ENCODE peak calls at places on chromosome X, in ten cellular contexts. One of them, this sample, is unnamed.

GRCh38 chrX:85851418-85851817 is 195.9 kb downstream of the CHM start:
- DNase-seq in activated T-cell treated with anti-CD3 and anti-CD28 coated beads, Interleukin-2, amount 50 U/mL, for 72 hours: peak
- DNase-seq in PC-3: peak
- DNase-seq in Calu3: peak
- DNase-seq in OCI-LY7: no peak
- DNase-seq in WTC11: peak
- DNase-seq in lower leg skin: no peak
- DNase-seq in mesothelial cell of epicardium: no peak
- DNase-seq in NCI-H1105 treated with DMSO at 0.1 percent for 48 hours: no peak
- DNase-seq in PC-9: no peak
- DNase-seq in this sample: no peak

GRCh38 chrX:105229146-105229545 is 8.7 kb upstream of the TEX13A start:
- DNase-seq in activated T-cell treated with anti-CD3 and anti-CD28 coated beads, Interleukin-2, amount 50 U/mL, for 72 hours: no peak
- DNase-seq in PC-3: no peak
- DNase-seq in Calu3: no peak
- DNase-seq in OCI-LY7: no peak
- DNase-seq in WTC11: no peak
- DNase-seq in lower leg skin: no peak
- DNase-seq in mesothelial cell of epicardium: no peak
- DNase-seq in NCI-H1105 treated with DMSO at 0.1 percent for 48 hours: no peak
- DNase-seq in PC-9: no peak
- DNase-seq in this sample: peak

GRCh38 chrX:110021180-110022022 is 18.5 kb downstream of the TMEM164 start:
- DNase-seq in activated T-cell treated with anti-CD3 and anti-CD28 coated beads, Interleukin-2, amount 50 U/mL, for 72 hours: no peak
- DNase-seq in PC-3: no peak
- DNase-seq in Calu3: no peak
- DNase-seq in OCI-LY7: no peak
- DNase-seq in WTC11: no peak
- DNase-seq in lower leg skin: no peak
- DNase-seq in mesothelial cell of epicardium: no peak
- DNase-seq in NCI-H1105 treated with DMSO at 0.1 percent for 48 hours: no peak
- DNase-seq in PC-9: no peak
- DNase-seq in this sample: no peak

GRCh38 chrX:70434914-70435586 is 9.6 kb upstream of the DLG3 start:
- DNase-seq in activated T-cell treated with anti-CD3 and anti-CD28 coated beads, Interleukin-2, amount 50 U/mL, for 72 hours: no peak
- DNase-seq in PC-3: no peak
- DNase-seq in Calu3: no peak
- DNase-seq in OCI-LY7: no peak
- DNase-seq in WTC11: no peak
- DNase-seq in lower leg skin: no peak
- DNase-seq in mesothelial cell of epicardium: no peak
- DNase-seq in NCI-H1105 treated with DMSO at 0.1 percent for 48 hours: no peak
- DNase-seq in PC-9: no peak
- DNase-seq in this sample: no peak

GRCh38 chrX:318068-318738 is 393 bp downstream of the GTPBP6 start:
- DNase-seq in activated T-cell treated with anti-CD3 and anti-CD28 coated beads, Interleukin-2, amount 50 U/mL, for 72 hours: peak
- DNase-seq in PC-3: peak
- DNase-seq in Calu3: peak
- DNase-seq in OCI-LY7: peak
- DNase-seq in WTC11: peak
- DNase-seq in lower leg skin: peak
- DNase-seq in mesothelial cell of epicardium: peak
- DNase-seq in NCI-H1105 treated with DMSO at 0.1 percent for 48 hours: no peak
- DNase-seq in PC-9: peak
- DNase-seq in this sample: no peak

GRCh38 chrX:103362504-103362903 is 6.2 kb downstream of the TCEAL9 start:
- DNase-seq in activated T-cell treated with anti-CD3 and anti-CD28 coated beads, Interleukin-2, amount 50 U/mL, for 72 hours: no peak
- DNase-seq in PC-3: peak
- DNase-seq in Calu3: no peak
- DNase-seq in OCI-LY7: no peak
- DNase-seq in WTC11: no peak
- DNase-seq in lower leg skin: no peak
- DNase-seq in mesothelial cell of epicardium: no peak
- DNase-seq in NCI-H1105 treated with DMSO at 0.1 percent for 48 hours: no peak
- DNase-seq in PC-9: peak
- DNase-seq in this sample: no peak

GRCh38 chrX:118807151-118808017 is 16.2 kb upstream of the ZCCHC12 start:
- DNase-seq in activated T-cell treated with anti-CD3 and anti-CD28 coated beads, Interleukin-2, amount 50 U/mL, for 72 hours: peak
- DNase-seq in PC-3: peak
- DNase-seq in Calu3: peak
- DNase-seq in OCI-LY7: peak
- DNase-seq in WTC11: peak
- DNase-seq in lower leg skin: peak
- DNase-seq in mesothelial cell of epicardium: no peak
- DNase-seq in NCI-H1105 treated with DMSO at 0.1 percent for 48 hours: peak
- DNase-seq in PC-9: peak
- DNase-seq in this sample: peak

GRCh38 chrX:6432211-6432610 is 102.7 kb downstream of the VCX3A start:
- DNase-seq in activated T-cell treated with anti-CD3 and anti-CD28 coated beads, Interleukin-2, amount 50 U/mL, for 72 hours: no peak
- DNase-seq in PC-3: no peak
- DNase-seq in Calu3: no peak
- DNase-seq in OCI-LY7: no peak
- DNase-seq in WTC11: no peak
- DNase-seq in lower leg skin: no peak
- DNase-seq in mesothelial cell of epicardium: no peak
- DNase-seq in NCI-H1105 treated with DMSO at 0.1 percent for 48 hours: no peak
- DNase-seq in PC-9: peak
- DNase-seq in this sample: no peak

GRCh38 chrX:47179221-47179927 is 14.3 kb upstream of the UBA1 start:
- DNase-seq in activated T-cell treated with anti-CD3 and anti-CD28 coated beads, Interleukin-2, amount 50 U/mL, for 72 hours: no peak
- DNase-seq in PC-3: peak
- DNase-seq in Calu3: no peak
- DNase-seq in OCI-LY7: no peak
- DNase-seq in WTC11: no peak
- DNase-seq in lower leg skin: no peak
- DNase-seq in mesothelial cell of epicardium: no peak
- DNase-seq in NCI-H1105 treated with DMSO at 0.1 percent for 48 hours: no peak
- DNase-seq in PC-9: no peak
- DNase-seq in this sample: no peak

GRCh38 chrX:21004835-21005234 is 369.4 kb upstream of the CNKSR2 start:
- DNase-seq in activated T-cell treated with anti-CD3 and anti-CD28 coated beads, Interleukin-2, amount 50 U/mL, for 72 hours: no peak
- DNase-seq in PC-3: peak
- DNase-seq in Calu3: no peak
- DNase-seq in OCI-LY7: no peak
- DNase-seq in WTC11: no peak
- DNase-seq in lower leg skin: no peak
- DNase-seq in mesothelial cell of epicardium: no peak
- DNase-seq in NCI-H1105 treated with DMSO at 0.1 percent for 48 hours: no peak
- DNase-seq in PC-9: no peak
- DNase-seq in this sample: no peak

GRCh38 chrX:46330513-46330912 is 214.7 kb downstream of the ZNF674 start:
- DNase-seq in activated T-cell treated with anti-CD3 and anti-CD28 coated beads, Interleukin-2, amount 50 U/mL, for 72 hours: no peak
- DNase-seq in PC-3: no peak
- DNase-seq in Calu3: no peak
- DNase-seq in OCI-LY7: no peak
- DNase-seq in WTC11: no peak
- DNase-seq in lower leg skin: no peak
- DNase-seq in mesothelial cell of epicardium: no peak
- DNase-seq in NCI-H1105 treated with DMSO at 0.1 percent for 48 hours: no peak
- DNase-seq in PC-9: no peak
- DNase-seq in this sample: no peak

GRCh38 chrX:33831211-33831610 is 300.9 kb downstream of the FAM47A start:
- DNase-seq in activated T-cell treated with anti-CD3 and anti-CD28 coated beads, Interleukin-2, amount 50 U/mL, for 72 hours: no peak
- DNase-seq in PC-3: peak
- DNase-seq in Calu3: no peak
- DNase-seq in OCI-LY7: no peak
- DNase-seq in WTC11: no peak
- DNase-seq in lower leg skin: no peak
- DNase-seq in mesothelial cell of epicardium: no peak
- DNase-seq in NCI-H1105 treated with DMSO at 0.1 percent for 48 hours: peak
- DNase-seq in PC-9: peak
- DNase-seq in this sample: no peak

GRCh38 chrX:22196151-22196550 is 76.6 kb upstream of the CBLL2 start:
- DNase-seq in activated T-cell treated with anti-CD3 and anti-CD28 coated beads, Interleukin-2, amount 50 U/mL, for 72 hours: no peak
- DNase-seq in PC-3: peak
- DNase-seq in Calu3: no peak
- DNase-seq in OCI-LY7: no peak
- DNase-seq in WTC11: no peak
- DNase-seq in lower leg skin: no peak
- DNase-seq in mesothelial cell of epicardium: no peak
- DNase-seq in NCI-H1105 treated with DMSO at 0.1 percent for 48 hours: no peak
- DNase-seq in PC-9: no peak
- DNase-seq in this sample: no peak

GRCh38 chrX:153725039-153725831 is 579 bp downstream of the ABCD1 start:
- DNase-seq in activated T-cell treated with anti-CD3 and anti-CD28 coated beads, Interleukin-2, amount 50 U/mL, for 72 hours: peak
- DNase-seq in PC-3: peak
- DNase-seq in Calu3: no peak
- DNase-seq in OCI-LY7: peak
- DNase-seq in WTC11: peak
- DNase-seq in lower leg skin: no peak
- DNase-seq in mesothelial cell of epicardium: no peak
- DNase-seq in NCI-H1105 treated with DMSO at 0.1 percent for 48 hours: no peak
- DNase-seq in PC-9: no peak
- DNase-seq in this sample: no peak

GRCh38 chrX:32530802-32531403 is 680.4 kb downstream of the DMD start:
- DNase-seq in activated T-cell treated with anti-CD3 and anti-CD28 coated beads, Interleukin-2, amount 50 U/mL, for 72 hours: peak
- DNase-seq in PC-3: peak
- DNase-seq in Calu3: peak
- DNase-seq in OCI-LY7: peak
- DNase-seq in WTC11: no peak
- DNase-seq in lower leg skin: no peak
- DNase-seq in mesothelial cell of epicardium: no peak
- DNase-seq in NCI-H1105 treated with DMSO at 0.1 percent for 48 hours: peak
- DNase-seq in PC-9: no peak
- DNase-seq in this sample: peak

GRCh38 chrX:48492293-48492910 is 16.4 kb upstream of the PORCN start:
- DNase-seq in activated T-cell treated with anti-CD3 and anti-CD28 coated beads, Interleukin-2, amount 50 U/mL, for 72 hours: no peak
- DNase-seq in PC-3: peak
- DNase-seq in Calu3: no peak
- DNase-seq in OCI-LY7: no peak
- DNase-seq in WTC11: no peak
- DNase-seq in lower leg skin: no peak
- DNase-seq in mesothelial cell of epicardium: no peak
- DNase-seq in NCI-H1105 treated with DMSO at 0.1 percent for 48 hours: no peak
- DNase-seq in PC-9: no peak
- DNase-seq in this sample: peak

GRCh38 chrX:30665471-30665870 is 12.2 kb downstream of the GK start:
- DNase-seq in activated T-cell treated with anti-CD3 and anti-CD28 coated beads, Interleukin-2, amount 50 U/mL, for 72 hours: no peak
- DNase-seq in PC-3: no peak
- DNase-seq in Calu3: no peak
- DNase-seq in OCI-LY7: no peak
- DNase-seq in WTC11: no peak
- DNase-seq in lower leg skin: no peak
- DNase-seq in mesothelial cell of epicardium: no peak
- DNase-seq in NCI-H1105 treated with DMSO at 0.1 percent for 48 hours: no peak
- DNase-seq in PC-9: no peak
- DNase-seq in this sample: no peak

GRCh38 chrX:132940727-132941162 is 17.7 kb downstream of the HS6ST2 start:
- DNase-seq in activated T-cell treated with anti-CD3 and anti-CD28 coated beads, Interleukin-2, amount 50 U/mL, for 72 hours: no peak
- DNase-seq in PC-3: peak
- DNase-seq in Calu3: peak
- DNase-seq in OCI-LY7: no peak
- DNase-seq in WTC11: no peak
- DNase-seq in lower leg skin: no peak
- DNase-seq in mesothelial cell of epicardium: no peak
- DNase-seq in NCI-H1105 treated with DMSO at 0.1 percent for 48 hours: no peak
- DNase-seq in PC-9: peak
- DNase-seq in this sample: no peak

GRCh38 chrX:43753637-43754036 is 97.5 kb downstream of the MAOA start:
- DNase-seq in activated T-cell treated with anti-CD3 and anti-CD28 coated beads, Interleukin-2, amount 50 U/mL, for 72 hours: no peak
- DNase-seq in PC-3: no peak
- DNase-seq in Calu3: no peak
- DNase-seq in OCI-LY7: no peak
- DNase-seq in WTC11: no peak
- DNase-seq in lower leg skin: no peak
- DNase-seq in mesothelial cell of epicardium: no peak
- DNase-seq in NCI-H1105 treated with DMSO at 0.1 percent for 48 hours: no peak
- DNase-seq in PC-9: no peak
- DNase-seq in this sample: no peak

GRCh38 chrX:14528629-14529287 is 578 bp upstream of the GLRA2 start:
- DNase-seq in activated T-cell treated with anti-CD3 and anti-CD28 coated beads, Interleukin-2, amount 50 U/mL, for 72 hours: peak
- DNase-seq in PC-3: peak
- DNase-seq in Calu3: peak
- DNase-seq in OCI-LY7: peak
- DNase-seq in WTC11: peak
- DNase-seq in lower leg skin: peak
- DNase-seq in mesothelial cell of epicardium: peak
- DNase-seq in NCI-H1105 treated with DMSO at 0.1 percent for 48 hours: peak
- DNase-seq in PC-9: no peak
- DNase-seq in this sample: peak

GRCh38 chrX:131802836-131803626 is 220.1 kb upstream of the STK26 start:
- DNase-seq in activated T-cell treated with anti-CD3 and anti-CD28 coated beads, Interleukin-2, amount 50 U/mL, for 72 hours: peak
- DNase-seq in PC-3: peak
- DNase-seq in Calu3: no peak
- DNase-seq in OCI-LY7: peak
- DNase-seq in WTC11: peak
- DNase-seq in lower leg skin: no peak
- DNase-seq in mesothelial cell of epicardium: no peak
- DNase-seq in NCI-H1105 treated with DMSO at 0.1 percent for 48 hours: no peak
- DNase-seq in PC-9: no peak
- DNase-seq in this sample: no peak

GRCh38 chrX:67651437-67652142 is 107.8 kb downstream of the AR start:
- DNase-seq in activated T-cell treated with anti-CD3 and anti-CD28 coated beads, Interleukin-2, amount 50 U/mL, for 72 hours: no peak
- DNase-seq in PC-3: no peak
- DNase-seq in Calu3: no peak
- DNase-seq in OCI-LY7: no peak
- DNase-seq in WTC11: no peak
- DNase-seq in lower leg skin: no peak
- DNase-seq in mesothelial cell of epicardium: no peak
- DNase-seq in NCI-H1105 treated with DMSO at 0.1 percent for 48 hours: no peak
- DNase-seq in PC-9: no peak
- DNase-seq in this sample: peak

GRCh38 chrX:7972586-7972985 is 45.4 kb upstream of the PNPLA4 start:
- DNase-seq in activated T-cell treated with anti-CD3 and anti-CD28 coated beads, Interleukin-2, amount 50 U/mL, for 72 hours: no peak
- DNase-seq in PC-3: no peak
- DNase-seq in Calu3: no peak
- DNase-seq in OCI-LY7: no peak
- DNase-seq in WTC11: no peak
- DNase-seq in lower leg skin: no peak
- DNase-seq in mesothelial cell of epicardium: no peak
- DNase-seq in NCI-H1105 treated with DMSO at 0.1 percent for 48 hours: no peak
- DNase-seq in PC-9: no peak
- DNase-seq in this sample: no peak

GRCh38 chrX:115892056-115892708 is 278.4 kb upstream of the AGTR2 start:
- DNase-seq in activated T-cell treated with anti-CD3 and anti-CD28 coated beads, Interleukin-2, amount 50 U/mL, for 72 hours: no peak
- DNase-seq in PC-3: peak
- DNase-seq in Calu3: no peak
- DNase-seq in OCI-LY7: no peak
- DNase-seq in WTC11: no peak
- DNase-seq in lower leg skin: no peak
- DNase-seq in mesothelial cell of epicardium: no peak
- DNase-seq in NCI-H1105 treated with DMSO at 0.1 percent for 48 hours: peak
- DNase-seq in PC-9: peak
- DNase-seq in this sample: no peak

GRCh38 chrX:19544693-19545305 is 29.5 kb upstream of the MAP3K15 start:
- DNase-seq in activated T-cell treated with anti-CD3 and anti-CD28 coated beads, Interleukin-2, amount 50 U/mL, for 72 hours: peak
- DNase-seq in PC-3: peak
- DNase-seq in Calu3: peak
- DNase-seq in OCI-LY7: peak
- DNase-seq in WTC11: peak
- DNase-seq in lower leg skin: peak
- DNase-seq in mesothelial cell of epicardium: no peak
- DNase-seq in NCI-H1105 treated with DMSO at 0.1 percent for 48 hours: peak
- DNase-seq in PC-9: peak
- DNase-seq in this sample: peak

GRCh38 chrX:7218321-7219152 is 70.6 kb upstream of the PUDP start:
- DNase-seq in activated T-cell treated with anti-CD3 and anti-CD28 coated beads, Interleukin-2, amount 50 U/mL, for 72 hours: no peak
- DNase-seq in PC-3: no peak
- DNase-seq in Calu3: no peak
- DNase-seq in OCI-LY7: peak
- DNase-seq in WTC11: no peak
- DNase-seq in lower leg skin: no peak
- DNase-seq in mesothelial cell of epicardium: no peak
- DNase-seq in NCI-H1105 treated with DMSO at 0.1 percent for 48 hours: no peak
- DNase-seq in PC-9: peak
- DNase-seq in this sample: no peak

GRCh38 chrX:103742339-103742738 is 31.6 kb downstream of the TMEM31 start:
- DNase-seq in activated T-cell treated with anti-CD3 and anti-CD28 coated beads, Interleukin-2, amount 50 U/mL, for 72 hours: no peak
- DNase-seq in PC-3: no peak
- DNase-seq in Calu3: no peak
- DNase-seq in OCI-LY7: no peak
- DNase-seq in WTC11: no peak
- DNase-seq in lower leg skin: no peak
- DNase-seq in mesothelial cell of epicardium: no peak
- DNase-seq in NCI-H1105 treated with DMSO at 0.1 percent for 48 hours: no peak
- DNase-seq in PC-9: no peak
- DNase-seq in this sample: no peak

GRCh38 chrX:106281383-106281782 is 113.3 kb downstream of the PWWP3B start:
- DNase-seq in activated T-cell treated with anti-CD3 and anti-CD28 coated beads, Interleukin-2, amount 50 U/mL, for 72 hours: no peak
- DNase-seq in PC-3: no peak
- DNase-seq in Calu3: no peak
- DNase-seq in OCI-LY7: no peak
- DNase-seq in WTC11: no peak
- DNase-seq in lower leg skin: no peak
- DNase-seq in mesothelial cell of epicardium: no peak
- DNase-seq in NCI-H1105 treated with DMSO at 0.1 percent for 48 hours: no peak
- DNase-seq in PC-9: no peak
- DNase-seq in this sample: no peak